ENCODE peak calls at places on chromosomes 5 and 9, in four cellular contexts. One of them, this sample, is unnamed.

GRCh38 chr9:78811562-78812276 is 514.8 kb downstream of the PSAT1 start:
- DNase-seq in AG04450: no peak
- DNase-seq in progenitor cell of endocrine pancreas: no peak
- DNase-seq in left ventricle myocardium inferior: no peak
- DNase-seq in this sample: no peak

GRCh38 chr9:86946712-86947145 is 577 bp downstream of the GAS1 start:
- DNase-seq in AG04450: no peak
- DNase-seq in left ventricle myocardium inferior: peak; percentile 49
- DNase-seq in progenitor cell of endocrine pancreas: no peak
- DNase-seq in this sample: no peak

GRCh38 chr9:18358325-18358724 is 115.6 kb upstream of the ADAMTSL1 start:
- DNase-seq in AG04450: no peak
- DNase-seq in progenitor cell of endocrine pancreas: no peak
- DNase-seq in left ventricle myocardium inferior: no peak
- DNase-seq in this sample: no peak

GRCh38 chr5:173890195-173890951 is 2.2 kb downstream of the CPEB4 start:
- DNase-seq in AG04450: no peak
- DNase-seq in left ventricle myocardium inferior: peak; percentile 38
- DNase-seq in progenitor cell of endocrine pancreas: no peak
- DNase-seq in this sample: peak; percentile 19

GRCh38 chr9:123883634-123884033 is 46.3 kb downstream of the DENND1A start:
- DNase-seq in AG04450: no peak
- DNase-seq in progenitor cell of endocrine pancreas: no peak
- DNase-seq in left ventricle myocardium inferior: no peak
- DNase-seq in this sample: no peak

GRCh38 chr5:103513696-103514095 is 48.9 kb downstream of the NUDT12 start:
- DNase-seq in progenitor cell of endocrine pancreas: no peak
- DNase-seq in left ventricle myocardium inferior: no peak
- DNase-seq in AG04450: no peak
- DNase-seq in this sample: no peak

GRCh38 chr5:112004867-112005532 is 248.0 kb upstream of the NREP start:
- DNase-seq in progenitor cell of endocrine pancreas: no peak
- DNase-seq in AG04450: no peak
- DNase-seq in left ventricle myocardium inferior: no peak
- DNase-seq in this sample: no peak

GRCh38 chr5:41636605-41637004 is 126.2 kb upstream of the PLCXD3 start:
- DNase-seq in progenitor cell of endocrine pancreas: no peak
- DNase-seq in AG04450: no peak
- DNase-seq in left ventricle myocardium inferior: no peak
- DNase-seq in this sample: peak; percentile 33

GRCh38 chr9:26058111-26058895 is 380.1 kb upstream of the TUSC1 start:
- DNase-seq in progenitor cell of endocrine pancreas: no peak
- DNase-seq in AG04450: no peak
- DNase-seq in left ventricle myocardium inferior: no peak
- DNase-seq in this sample: no peak

GRCh38 chr9:112866662-112867274 is 23.9 kb downstream of the SLC46A2 start:
- DNase-seq in progenitor cell of endocrine pancreas: no peak
- DNase-seq in AG04450: no peak
- DNase-seq in left ventricle myocardium inferior: no peak
- DNase-seq in this sample: no peak

DNA sequence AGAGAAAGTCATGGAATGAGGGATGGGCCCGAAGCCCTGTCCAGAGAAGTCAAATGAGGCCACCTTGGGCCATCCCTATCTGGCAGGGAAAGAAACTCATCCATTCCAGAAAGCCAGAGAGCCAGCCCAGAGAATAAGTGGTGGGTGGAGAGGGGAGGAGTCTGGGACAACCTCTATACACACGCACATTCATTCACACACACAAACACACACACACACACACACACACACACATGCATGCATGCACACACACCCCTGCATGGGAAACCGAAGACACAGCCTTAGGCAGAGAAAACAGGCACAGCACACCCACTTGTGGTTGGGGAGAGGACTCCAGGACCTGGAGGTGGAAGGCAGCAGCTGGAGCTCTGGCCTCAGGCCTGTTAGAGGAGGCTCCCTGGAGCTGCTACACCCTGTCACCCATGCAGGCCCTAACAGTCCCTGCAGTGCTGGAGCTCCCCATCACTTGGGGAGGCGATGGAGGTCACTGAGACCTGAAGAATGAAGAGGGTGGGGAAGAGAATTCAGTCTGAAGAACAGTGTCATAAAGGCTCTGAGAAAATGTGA is 38.0 kb downstream of the TGFBI start:
- DNase-seq in AG04450: peak; percentile 60
- DNase-seq in left ventricle myocardium inferior: peak; percentile 58
- DNase-seq in progenitor cell of endocrine pancreas: no peak
- DNase-seq in this sample: no peak
- TF ChIP-seq CTCF in AG04450: peak; percentile 48
- TF ChIP-seq CTCF in left ventricle myocardium inferior: peak; percentile 24
- TF ChIP-seq CTCF in progenitor cell of endocrine pancreas: no peak
- TF ChIP-seq CTCF in this sample: no peak

GRCh38 chr5:163976691-163977090 is 471.3 kb downstream of the MAT2B start:
- DNase-seq in AG04450: no peak
- DNase-seq in left ventricle myocardium inferior: no peak
- DNase-seq in progenitor cell of endocrine pancreas: no peak
- DNase-seq in this sample: no peak

DNA sequence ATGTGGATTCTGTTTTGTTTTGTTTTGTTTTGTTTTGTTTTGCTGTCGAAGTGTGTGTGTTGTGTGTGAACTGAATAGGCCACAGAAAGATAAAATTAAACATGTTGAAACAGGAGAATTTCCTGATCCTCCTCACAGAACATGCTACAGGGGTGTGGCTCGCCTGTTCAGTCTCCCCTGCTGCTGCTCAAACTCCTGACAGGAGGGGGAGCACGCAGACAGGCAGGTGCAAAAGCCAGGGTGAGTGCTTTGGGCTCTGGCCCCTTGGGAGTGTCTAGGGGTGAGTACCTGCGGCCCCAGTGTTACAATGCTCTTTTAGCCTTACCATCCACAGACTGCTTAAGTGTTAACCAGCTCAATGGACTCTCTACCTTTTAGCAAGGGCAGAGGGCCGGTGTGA is 473.5 kb downstream of the MAT2B start:
- DNase-seq in progenitor cell of endocrine pancreas: no peak
- DNase-seq in left ventricle myocardium inferior: no peak
- DNase-seq in AG04450: no peak
- DNase-seq in this sample: no peak
- TF ChIP-seq CTCF in progenitor cell of endocrine pancreas: peak; percentile 8
- TF ChIP-seq CTCF in left ventricle myocardium inferior: no peak
- TF ChIP-seq CTCF in AG04450: no peak
- TF ChIP-seq CTCF in this sample: no peak

DNA sequence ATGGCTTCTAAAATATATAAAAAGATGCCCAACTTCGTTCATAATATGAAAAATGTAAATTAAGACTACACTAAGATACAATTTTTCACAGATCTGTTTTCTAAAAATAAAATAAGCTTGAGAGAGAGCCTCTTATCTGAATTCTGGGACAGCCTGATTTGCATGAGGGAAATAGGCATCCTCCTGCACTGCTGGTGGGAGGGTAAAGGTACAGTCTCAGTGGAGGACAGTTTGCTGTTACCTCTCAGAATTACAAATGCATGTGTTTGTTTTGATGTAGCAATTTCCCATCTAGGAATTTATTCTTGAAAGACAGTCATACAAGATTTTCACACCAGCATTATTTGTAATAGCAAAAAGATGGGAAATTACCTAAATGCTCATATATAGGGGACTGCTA is 75.6 kb downstream of the ZSWIM6 start:
- DNase-seq in AG04450: no peak
- DNase-seq in left ventricle myocardium inferior: no peak
- DNase-seq in progenitor cell of endocrine pancreas: no peak
- DNase-seq in this sample: no peak
- TF ChIP-seq CTCF in AG04450: no peak
- TF ChIP-seq CTCF in left ventricle myocardium inferior: no peak
- TF ChIP-seq CTCF in progenitor cell of endocrine pancreas: no peak
- TF ChIP-seq CTCF in this sample: no peak

GRCh38 chr5:77970891-77971290 is 194.8 kb upstream of the TBCA start:
- DNase-seq in progenitor cell of endocrine pancreas: no peak
- DNase-seq in AG04450: no peak
- DNase-seq in left ventricle myocardium inferior: no peak
- DNase-seq in this sample: no peak

GRCh38 chr5:77974576-77974975 is 198.4 kb upstream of the TBCA start:
- DNase-seq in progenitor cell of endocrine pancreas: no peak
- DNase-seq in left ventricle myocardium inferior: no peak
- DNase-seq in AG04450: no peak
- DNase-seq in this sample: no peak

GRCh38 chr5:77971965-77972544 is 195.9 kb upstream of the TBCA start:
- DNase-seq in left ventricle myocardium inferior: no peak
- DNase-seq in progenitor cell of endocrine pancreas: no peak
- DNase-seq in AG04450: no peak
- DNase-seq in this sample: no peak

GRCh38 chr5:77973253-77973609 is 197.1 kb upstream of the TBCA start:
- DNase-seq in AG04450: no peak
- DNase-seq in left ventricle myocardium inferior: no peak
- DNase-seq in progenitor cell of endocrine pancreas: no peak
- DNase-seq in this sample: peak; percentile 51

GRCh38 chr5:77972545-77973252 is 196.6 kb upstream of the TBCA start:
- DNase-seq in progenitor cell of endocrine pancreas: peak; percentile 22
- DNase-seq in AG04450: no peak
- DNase-seq in left ventricle myocardium inferior: no peak
- DNase-seq in this sample: peak; percentile 25
- TF ChIP-seq CTCF in progenitor cell of endocrine pancreas: peak; percentile 36
- TF ChIP-seq CTCF in AG04450: peak; percentile 29
- TF ChIP-seq CTCF in left ventricle myocardium inferior: no peak
- TF ChIP-seq CTCF in this sample: no peak

DNA sequence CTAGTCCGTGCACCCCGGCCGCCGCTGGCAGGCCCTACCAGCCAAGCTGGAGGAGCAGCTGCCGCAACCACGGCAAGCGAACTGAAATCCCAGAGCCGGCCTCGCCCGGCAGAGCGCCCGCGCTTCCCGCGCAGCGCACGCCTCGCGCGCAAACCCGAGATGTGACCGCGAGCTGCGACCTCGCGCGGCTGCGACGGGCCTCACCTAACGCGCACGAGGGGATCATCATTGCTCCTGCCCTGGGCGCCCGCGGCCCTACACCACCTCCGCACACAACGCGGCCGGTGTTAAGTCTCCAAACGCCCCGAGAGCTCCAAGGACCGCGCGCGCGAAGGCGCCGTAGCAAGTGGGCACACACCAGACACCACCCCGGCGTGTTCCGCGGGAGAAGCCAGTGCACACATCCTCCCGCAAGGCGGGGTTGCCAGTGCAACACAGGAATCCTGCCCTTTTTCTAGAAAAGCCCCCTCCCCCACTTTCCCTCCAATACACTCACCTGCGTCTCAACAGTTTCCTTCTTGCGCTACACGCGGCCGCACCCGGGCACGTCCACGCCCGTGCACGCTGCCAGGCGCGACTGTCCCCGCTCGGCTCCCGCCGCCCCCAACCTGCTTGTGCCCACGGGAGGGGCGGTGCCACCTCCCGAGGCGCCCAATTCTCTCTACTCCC is 5.2 kb downstream of the ELAVL2 start:
- DNase-seq in AG04450: no peak
- DNase-seq in progenitor cell of endocrine pancreas: peak; percentile 24
- DNase-seq in left ventricle myocardium inferior: no peak
- DNase-seq in this sample: peak; percentile 57
- TF ChIP-seq CTCF in AG04450: no peak
- TF ChIP-seq CTCF in progenitor cell of endocrine pancreas: no peak
- TF ChIP-seq CTCF in left ventricle myocardium inferior: no peak
- TF ChIP-seq CTCF in this sample: no peak

GRCh38 chr9:109861918-109862317 is 81.9 kb downstream of the PALM2AKAP2 start:
- DNase-seq in AG04450: no peak
- DNase-seq in progenitor cell of endocrine pancreas: no peak
- DNase-seq in left ventricle myocardium inferior: no peak
- DNase-seq in this sample: no peak

GRCh38 chr9:109859447-109859846 is 79.4 kb downstream of the PALM2AKAP2 start:
- DNase-seq in AG04450: no peak
- DNase-seq in left ventricle myocardium inferior: no peak
- DNase-seq in progenitor cell of endocrine pancreas: no peak
- DNase-seq in this sample: no peak

GRCh38 chr9:109863961-109864360 is 84.0 kb downstream of the PALM2AKAP2 start:
- DNase-seq in progenitor cell of endocrine pancreas: no peak
- DNase-seq in AG04450: no peak
- DNase-seq in left ventricle myocardium inferior: peak; percentile 60
- DNase-seq in this sample: no peak

GRCh38 chr9:109861499-109861898 is 81.5 kb downstream of the PALM2AKAP2 start:
- DNase-seq in AG04450: no peak
- DNase-seq in left ventricle myocardium inferior: no peak
- DNase-seq in progenitor cell of endocrine pancreas: no peak
- DNase-seq in this sample: no peak

GRCh38 chr9:109862452-109862851 is 82.5 kb downstream of the PALM2AKAP2 start:
- DNase-seq in progenitor cell of endocrine pancreas: no peak
- DNase-seq in AG04450: no peak
- DNase-seq in left ventricle myocardium inferior: no peak
- DNase-seq in this sample: no peak
- TF ChIP-seq CTCF in progenitor cell of endocrine pancreas: peak; percentile 31
- TF ChIP-seq CTCF in AG04450: no peak
- TF ChIP-seq CTCF in left ventricle myocardium inferior: peak; percentile 25
- TF ChIP-seq CTCF in this sample: no peak

DNA sequence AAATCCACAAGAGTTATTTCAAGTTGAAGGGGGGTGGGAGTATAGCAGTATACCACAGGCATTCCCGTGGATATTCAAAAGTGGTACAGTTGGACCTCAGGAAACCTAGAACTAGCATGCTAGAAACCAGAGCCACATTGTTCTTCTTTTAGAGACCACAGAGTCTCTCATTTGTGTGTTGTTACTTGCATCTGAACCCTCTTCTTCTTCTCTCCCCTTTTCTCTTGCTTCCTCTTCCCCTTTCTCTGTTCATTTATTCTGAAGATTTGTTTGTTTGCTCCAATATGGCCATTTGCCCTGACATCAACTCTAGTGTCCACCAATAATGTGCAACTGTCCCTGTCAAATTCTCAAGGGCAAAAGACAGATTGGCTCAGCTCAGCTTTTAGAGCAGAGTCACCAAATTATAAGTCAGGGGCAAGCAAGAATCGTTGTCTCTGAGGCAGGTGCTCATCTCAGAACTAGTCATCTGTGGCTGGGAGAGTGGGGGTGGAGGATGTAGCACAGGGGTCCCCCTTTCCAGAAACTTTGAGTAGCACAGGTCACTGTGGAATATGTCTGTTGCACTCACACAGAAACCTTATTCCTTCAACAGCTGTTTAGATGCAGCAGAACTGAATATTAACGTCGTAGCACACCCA is 321.1 kb downstream of the ARRDC3 start:
- DNase-seq in progenitor cell of endocrine pancreas: no peak
- DNase-seq in left ventricle myocardium inferior: no peak
- DNase-seq in AG04450: no peak
- DNase-seq in this sample: no peak
- TF ChIP-seq CTCF in progenitor cell of endocrine pancreas: no peak
- TF ChIP-seq CTCF in left ventricle myocardium inferior: no peak
- TF ChIP-seq CTCF in AG04450: no peak
- TF ChIP-seq CTCF in this sample: no peak